ENCODE peak calls at places on chromosomes 16 and 17, in seven cellular contexts. Q is GM19239, M is iPS DF 19.7, E is hypothalamus, P is H1, X is iPS-NIHi11, I is AG04450. A is an unnamed sample.

GRCh38 chr17:40139566-40140058 is 725 bp upstream of the CASC3 start:
- DNase-seq in P (no peak), I (no peak), E (no peak), M (no peak), X (no peak), Q (no peak), A (no peak)

GRCh38 chr16:50096791-50097190 is 31.0 kb downstream of the HEATR3 start:
- DNase-seq in M (no peak), I (peak; percentile 24), P (no peak), E (no peak), Q (no peak), X (no peak), A (no peak)

GRCh38 chr17:76124582-76125390 is 16.3 kb downstream of the FOXJ1 start:
- DNase-seq in X (peak; percentile 68), I (no peak), Q (no peak), E (no peak), M (no peak), P (no peak), A (no peak)

GRCh38 chr17:19578545-19578944 is 44.9 kb downstream of the SLC47A1 start:
- DNase-seq in M (no peak), Q (no peak), P (no peak), E (no peak), X (no peak), I (no peak), A (no peak)

GRCh38 chr17:17719199-17719940 is 38.1 kb downstream of the RAI1 start:
- DNase-seq in P (no peak), Q (no peak), E (no peak), I (no peak), X (no peak), M (no peak), A (no peak)

GRCh38 chr17:1647802-1648581 is 1.7 kb downstream of the RILP start:
- DNase-seq in Q (no peak), P (no peak), E (no peak), X (peak; percentile 41), M (no peak), I (no peak), A (peak; percentile 42)

GRCh38 chr16:88774544-88775393 is 10.3 kb downstream of the PIEZO1 start:
- DNase-seq in M (no peak), X (no peak), Q (no peak), I (no peak), E (no peak), P (no peak), A (no peak)

GRCh38 chr17:64037802-64038201 is 17.4 kb upstream of the ICAM2 start:
- DNase-seq in X (no peak), Q (no peak), M (no peak), I (no peak), P (no peak), E (no peak), A (no peak)

GRCh38 chr17:66549731-66550207 is 247.4 kb downstream of the PRKCA start:
- DNase-seq in I (peak; percentile 74), Q (no peak), P (no peak), X (peak; percentile 48), M (no peak), E (no peak), A (no peak)